ENCODE peak calls at places on chromosome 15, in six cellular contexts. One of them, this sample, is unnamed. For H3K9me3, the result is how much of the 10 kb centered on the place peaks cover.

GRCh38 chr15:60555814-60556213 is 76.9 kb upstream of the ICE2 start:
- DNase-seq in body of pancreas: no peak
- DNase-seq in uterus: no peak
- DNase-seq in CD4-positive, alpha-beta T cell: no peak
- DNase-seq in transverse colon: no peak
- DNase-seq in CD4-positive, CD25-positive, alpha-beta regulatory T cell: no peak
- DNase-seq in this sample: no peak

GRCh38 chr15:64092075-64092820 is 1.4 kb downstream of the CIAO2A start:
- DNase-seq in body of pancreas: no peak
- DNase-seq in uterus: no peak
- DNase-seq in CD4-positive, alpha-beta T cell: no peak
- DNase-seq in transverse colon: no peak
- DNase-seq in CD4-positive, CD25-positive, alpha-beta regulatory T cell: peak
- DNase-seq in this sample: no peak

GRCh38 chr15:45790325-45790943 is 155.6 kb downstream of the SQOR start:
- DNase-seq in body of pancreas: peak
- DNase-seq in uterus: no peak
- DNase-seq in CD4-positive, alpha-beta T cell: no peak
- DNase-seq in transverse colon: peak
- DNase-seq in CD4-positive, CD25-positive, alpha-beta regulatory T cell: peak
- DNase-seq in this sample: no peak

GRCh38 chr15:99406716-99407487 is 155.6 kb downstream of the LRRC28 start:
- DNase-seq in body of pancreas: no peak
- DNase-seq in uterus: no peak
- DNase-seq in CD4-positive, alpha-beta T cell: no peak
- DNase-seq in transverse colon: no peak
- DNase-seq in CD4-positive, CD25-positive, alpha-beta regulatory T cell: no peak
- DNase-seq in this sample: no peak

GRCh38 chr15:40511472-40512133 is 40.8 kb downstream of the CHST14 start:
- DNase-seq in body of pancreas: peak
- DNase-seq in uterus: peak
- DNase-seq in CD4-positive, alpha-beta T cell: no peak
- DNase-seq in transverse colon: peak
- DNase-seq in CD4-positive, CD25-positive, alpha-beta regulatory T cell: peak
- DNase-seq in this sample: no peak

GRCh38 chr15:72902245-72902928 is 118.8 kb upstream of the ADPGK start:
- DNase-seq in body of pancreas: peak
- DNase-seq in uterus: no peak
- DNase-seq in CD4-positive, alpha-beta T cell: no peak
- DNase-seq in transverse colon: peak
- DNase-seq in CD4-positive, CD25-positive, alpha-beta regulatory T cell: no peak
- DNase-seq in this sample: no peak

GRCh38 chr15:40289140-40289775 is 6.4 kb upstream of the ANKRD63 start:
- DNase-seq in body of pancreas: peak
- DNase-seq in uterus: no peak
- DNase-seq in CD4-positive, alpha-beta T cell: no peak
- DNase-seq in transverse colon: peak
- DNase-seq in CD4-positive, CD25-positive, alpha-beta regulatory T cell: no peak
- DNase-seq in this sample: no peak

GRCh38 chr15:84082739-84083138 is 152.8 kb upstream of the GOLGA6L4 start:
- DNase-seq in body of pancreas: no peak
- DNase-seq in uterus: no peak
- DNase-seq in CD4-positive, alpha-beta T cell: no peak
- DNase-seq in transverse colon: no peak
- DNase-seq in CD4-positive, CD25-positive, alpha-beta regulatory T cell: no peak
- DNase-seq in this sample: no peak

GRCh38 chr15:77856718-77857346 is 220.7 kb downstream of the TBC1D2B start:
- DNase-seq in body of pancreas: no peak
- DNase-seq in uterus: no peak
- DNase-seq in CD4-positive, alpha-beta T cell: no peak
- DNase-seq in transverse colon: no peak
- DNase-seq in CD4-positive, CD25-positive, alpha-beta regulatory T cell: no peak
- DNase-seq in this sample: no peak

GRCh38 chr15:92391640-92392039 is 2.0 kb upstream of the ST8SIA2 start:
- DNase-seq in body of pancreas: no peak
- DNase-seq in uterus: no peak
- DNase-seq in CD4-positive, alpha-beta T cell: no peak
- DNase-seq in transverse colon: no peak
- DNase-seq in CD4-positive, CD25-positive, alpha-beta regulatory T cell: peak
- DNase-seq in this sample: no peak

GRCh38 chr15:101489236-101489632 is 273 bp downstream of the PCSK6 start:
- DNase-seq in body of pancreas: peak
- DNase-seq in uterus: no peak
- DNase-seq in CD4-positive, alpha-beta T cell: no peak
- DNase-seq in transverse colon: peak
- DNase-seq in CD4-positive, CD25-positive, alpha-beta regulatory T cell: peak
- DNase-seq in this sample: no peak

GRCh38 chr15:85694086-85694485 is 100.6 kb downstream of the KLHL25 start:
- DNase-seq in body of pancreas: no peak
- DNase-seq in uterus: no peak
- DNase-seq in CD4-positive, alpha-beta T cell: no peak
- DNase-seq in transverse colon: no peak
- DNase-seq in CD4-positive, CD25-positive, alpha-beta regulatory T cell: no peak
- DNase-seq in this sample: no peak

GRCh38 chr15:60526127-60526616 is 47.2 kb upstream of the ICE2 start:
- DNase-seq in body of pancreas: peak
- DNase-seq in uterus: peak
- DNase-seq in CD4-positive, alpha-beta T cell: no peak
- DNase-seq in transverse colon: no peak
- DNase-seq in CD4-positive, CD25-positive, alpha-beta regulatory T cell: no peak
- DNase-seq in this sample: peak

GRCh38 chr15:33910741-33911140 is 57.6 kb upstream of the CHRM5 start:
- DNase-seq in body of pancreas: no peak
- DNase-seq in uterus: no peak
- DNase-seq in CD4-positive, alpha-beta T cell: no peak
- DNase-seq in transverse colon: no peak
- DNase-seq in CD4-positive, CD25-positive, alpha-beta regulatory T cell: no peak
- DNase-seq in this sample: no peak

GRCh38 chr15:82960766-82961165 is 8.2 kb upstream of the HOMER2 start:
- DNase-seq in body of pancreas: peak
- DNase-seq in uterus: no peak
- DNase-seq in CD4-positive, alpha-beta T cell: no peak
- DNase-seq in transverse colon: no peak
- DNase-seq in CD4-positive, CD25-positive, alpha-beta regulatory T cell: no peak
- DNase-seq in this sample: no peak

GRCh38 chr15:66753687-66754377 is 51.8 kb downstream of the SMAD6 start:
- DNase-seq in body of pancreas: peak
- DNase-seq in uterus: no peak
- DNase-seq in CD4-positive, alpha-beta T cell: no peak
- DNase-seq in transverse colon: no peak
- DNase-seq in CD4-positive, CD25-positive, alpha-beta regulatory T cell: no peak
- DNase-seq in this sample: no peak

GRCh38 chr15:58396181-58396580 is 35.6 kb upstream of the LIPC start:
- DNase-seq in body of pancreas: no peak
- DNase-seq in uterus: no peak
- DNase-seq in CD4-positive, alpha-beta T cell: no peak
- DNase-seq in transverse colon: no peak
- DNase-seq in CD4-positive, CD25-positive, alpha-beta regulatory T cell: no peak
- DNase-seq in this sample: no peak

GRCh38 chr15:56767315-56767714 is 34.0 kb upstream of the ZNF280D start:
- DNase-seq in body of pancreas: no peak
- DNase-seq in uterus: no peak
- DNase-seq in CD4-positive, alpha-beta T cell: no peak
- DNase-seq in transverse colon: no peak
- DNase-seq in CD4-positive, CD25-positive, alpha-beta regulatory T cell: peak
- DNase-seq in this sample: no peak

GRCh38 chr15:35129361-35129760 is 44.3 kb upstream of the NANOGP8 start:
- DNase-seq in body of pancreas: no peak
- DNase-seq in uterus: no peak
- DNase-seq in CD4-positive, alpha-beta T cell: no peak
- DNase-seq in transverse colon: no peak
- DNase-seq in CD4-positive, CD25-positive, alpha-beta regulatory T cell: no peak
- DNase-seq in this sample: no peak

GRCh38 chr15:28191832-28192231 is 92.7 kb upstream of the OCA2 start:
- DNase-seq in body of pancreas: peak
- DNase-seq in uterus: no peak
- DNase-seq in CD4-positive, alpha-beta T cell: no peak
- DNase-seq in transverse colon: peak
- DNase-seq in CD4-positive, CD25-positive, alpha-beta regulatory T cell: no peak
- DNase-seq in this sample: no peak

DNA sequence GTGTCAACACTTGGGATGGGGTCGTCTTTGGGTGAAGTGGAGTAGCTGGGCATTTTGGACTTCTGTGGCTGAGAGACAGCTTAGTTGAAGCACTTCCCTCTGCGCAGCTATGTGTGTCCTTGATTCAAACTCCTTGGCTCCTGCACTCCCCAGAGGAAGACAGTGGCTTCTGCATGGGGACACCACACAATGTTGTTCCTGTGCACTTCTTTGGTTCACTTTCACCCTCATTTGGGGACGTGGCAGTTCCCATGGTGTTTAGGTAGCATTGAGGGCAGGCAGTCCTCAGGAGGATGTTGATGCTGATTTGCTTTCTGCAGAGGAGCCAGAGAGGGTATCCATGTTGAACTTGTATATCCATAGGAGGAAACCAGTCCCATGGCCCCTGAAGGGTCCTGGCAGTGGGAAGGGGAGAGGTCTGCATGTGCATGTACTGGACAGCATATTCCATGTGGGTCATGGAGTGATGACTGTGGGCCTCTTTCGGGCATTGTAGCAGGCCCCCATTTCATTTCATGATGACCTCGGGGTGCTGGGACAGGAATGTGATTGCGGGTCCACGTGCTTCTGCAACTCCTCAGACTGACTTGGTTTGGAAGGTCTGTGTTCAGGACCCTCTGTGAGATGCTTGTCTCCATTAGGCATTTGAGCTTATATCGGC is 135.4 kb downstream of the SNRPN start:
- DNase-seq in body of pancreas: no peak
- DNase-seq in uterus: no peak
- DNase-seq in CD4-positive, alpha-beta T cell: no peak
- DNase-seq in transverse colon: no peak
- DNase-seq in CD4-positive, CD25-positive, alpha-beta regulatory T cell: no peak
- DNase-seq in this sample: no peak
- H3K9me3 ChIP-seq in body of pancreas: half or more
- H3K9me3 ChIP-seq in uterus: under half
- H3K9me3 ChIP-seq in CD4-positive, alpha-beta T cell: half or more
- H3K9me3 ChIP-seq in transverse colon: under half
- H3K9me3 ChIP-seq in CD4-positive, CD25-positive, alpha-beta regulatory T cell: half or more
- H3K9me3 ChIP-seq in this sample: under half

GRCh38 chr15:26665950-26666921 is 106.6 kb downstream of the GABRB3 start:
- DNase-seq in body of pancreas: no peak
- DNase-seq in uterus: no peak
- DNase-seq in CD4-positive, alpha-beta T cell: no peak
- DNase-seq in transverse colon: no peak
- DNase-seq in CD4-positive, CD25-positive, alpha-beta regulatory T cell: no peak
- DNase-seq in this sample: no peak

GRCh38 chr15:26661107-26661506 is 111.8 kb downstream of the GABRB3 start:
- DNase-seq in body of pancreas: no peak
- DNase-seq in uterus: no peak
- DNase-seq in CD4-positive, alpha-beta T cell: no peak
- DNase-seq in transverse colon: no peak
- DNase-seq in CD4-positive, CD25-positive, alpha-beta regulatory T cell: no peak
- DNase-seq in this sample: no peak

GRCh38 chr15:26662226-26662750 is 110.6 kb downstream of the GABRB3 start:
- DNase-seq in body of pancreas: no peak
- DNase-seq in uterus: no peak
- DNase-seq in CD4-positive, alpha-beta T cell: no peak
- DNase-seq in transverse colon: no peak
- DNase-seq in CD4-positive, CD25-positive, alpha-beta regulatory T cell: no peak
- DNase-seq in this sample: no peak

GRCh38 chr15:26656080-26656479 is 116.8 kb downstream of the GABRB3 start:
- DNase-seq in body of pancreas: no peak
- DNase-seq in uterus: no peak
- DNase-seq in CD4-positive, alpha-beta T cell: no peak
- DNase-seq in transverse colon: no peak
- DNase-seq in CD4-positive, CD25-positive, alpha-beta regulatory T cell: no peak
- DNase-seq in this sample: no peak

DNA sequence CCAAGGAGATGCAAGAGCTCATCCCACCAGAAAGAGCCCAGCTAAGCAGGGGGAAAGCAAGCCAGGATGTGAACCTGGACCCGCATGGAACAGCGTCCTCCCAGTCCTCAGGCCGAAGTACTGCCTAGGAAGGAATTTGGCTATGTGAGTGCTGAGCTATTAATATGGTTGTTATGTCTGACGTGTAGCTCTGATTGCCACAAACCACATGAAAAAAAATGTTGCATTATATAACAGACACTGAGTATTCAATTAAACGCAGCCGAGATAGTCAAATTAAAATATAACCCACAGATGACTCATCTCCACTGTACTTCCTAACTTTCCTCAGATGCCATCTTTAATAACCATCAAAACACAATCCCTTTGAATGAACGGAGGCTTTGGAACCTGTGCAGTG is 111.1 kb downstream of the GABRB3 start:
- DNase-seq in body of pancreas: no peak
- DNase-seq in uterus: no peak
- DNase-seq in CD4-positive, alpha-beta T cell: no peak
- DNase-seq in transverse colon: no peak
- DNase-seq in CD4-positive, CD25-positive, alpha-beta regulatory T cell: no peak
- DNase-seq in this sample: no peak
- H3K9me3 ChIP-seq in body of pancreas: under half
- H3K9me3 ChIP-seq in uterus: under half
- H3K9me3 ChIP-seq in CD4-positive, alpha-beta T cell: under half
- H3K9me3 ChIP-seq in transverse colon: under half
- H3K9me3 ChIP-seq in CD4-positive, CD25-positive, alpha-beta regulatory T cell: under half
- H3K9me3 ChIP-seq in this sample: under half

GRCh38 chr15:90730290-90730689 is 13.1 kb downstream of the BLM start:
- DNase-seq in body of pancreas: no peak
- DNase-seq in uterus: no peak
- DNase-seq in CD4-positive, alpha-beta T cell: no peak
- DNase-seq in transverse colon: peak
- DNase-seq in CD4-positive, CD25-positive, alpha-beta regulatory T cell: no peak
- DNase-seq in this sample: no peak

DNA sequence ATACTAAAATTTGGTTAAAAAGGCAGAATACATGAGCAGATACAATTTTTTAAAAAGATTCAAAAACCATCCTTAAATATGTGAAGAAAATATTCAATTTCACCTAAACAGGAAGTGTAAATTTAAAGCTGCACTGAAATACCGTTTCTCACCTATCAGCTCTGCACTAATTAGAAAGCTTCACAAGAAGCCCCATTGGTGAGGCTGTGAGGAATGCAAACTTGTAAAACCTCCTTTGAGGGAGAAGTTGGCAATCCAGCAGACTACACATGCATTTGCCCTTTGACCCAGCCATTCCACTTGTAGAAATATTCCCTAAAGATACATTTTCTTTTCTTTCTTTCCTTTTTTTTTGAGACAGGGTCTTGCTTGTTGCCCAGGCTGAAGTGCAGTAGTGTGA is 18.8 kb downstream of the BLM start:
- DNase-seq in body of pancreas: no peak
- DNase-seq in uterus: no peak
- DNase-seq in CD4-positive, alpha-beta T cell: no peak
- DNase-seq in transverse colon: no peak
- DNase-seq in CD4-positive, CD25-positive, alpha-beta regulatory T cell: no peak
- DNase-seq in this sample: no peak
- H3K9me3 ChIP-seq in body of pancreas: under half
- H3K9me3 ChIP-seq in uterus: under half
- H3K9me3 ChIP-seq in CD4-positive, alpha-beta T cell: under half
- H3K9me3 ChIP-seq in transverse colon: under half
- H3K9me3 ChIP-seq in CD4-positive, CD25-positive, alpha-beta regulatory T cell: under half
- H3K9me3 ChIP-seq in this sample: under half

DNA sequence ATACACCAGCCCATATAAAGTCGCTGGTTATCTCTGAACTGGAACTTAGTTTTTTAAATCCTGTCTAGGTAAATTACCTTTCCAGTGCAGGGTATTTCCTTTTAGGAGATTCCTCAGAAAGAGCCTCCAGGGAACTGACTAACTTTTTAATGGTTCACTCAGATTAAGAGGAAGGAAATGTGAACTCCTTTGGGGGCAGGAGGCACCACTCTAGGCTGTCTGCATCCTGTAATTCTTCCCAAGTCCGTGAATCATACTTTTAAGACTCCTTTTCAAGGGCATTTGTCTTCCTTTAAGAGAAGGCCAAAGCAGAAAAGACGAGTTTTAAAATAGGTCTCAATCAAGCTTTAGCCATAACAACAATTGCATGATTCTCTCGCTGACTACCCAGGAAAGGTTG is 871.2 kb upstream of the NR2F2 start:
- DNase-seq in body of pancreas: no peak
- DNase-seq in uterus: no peak
- DNase-seq in CD4-positive, alpha-beta T cell: no peak
- DNase-seq in transverse colon: no peak
- DNase-seq in CD4-positive, CD25-positive, alpha-beta regulatory T cell: no peak
- DNase-seq in this sample: no peak
- H3K9me3 ChIP-seq in body of pancreas: under half
- H3K9me3 ChIP-seq in uterus: under half
- H3K9me3 ChIP-seq in CD4-positive, alpha-beta T cell: under half
- H3K9me3 ChIP-seq in transverse colon: under half
- H3K9me3 ChIP-seq in CD4-positive, CD25-positive, alpha-beta regulatory T cell: under half
- H3K9me3 ChIP-seq in this sample: under half

This sample was measured in T-helper 17 cell.